ENCODE peak calls at places on chromosomes 11 and 22, in seven cellular contexts. Q, M, C, J, D, S and V are unnamed samples.

GRCh38 chr11:47861762-47862161 is 13.6 kb upstream of the NUP160 start:
- DNase-seq in Q (no peak), M (peak; percentile 65), C (no peak), J (no peak), D (no peak), S (no peak), V (no peak)

GRCh38 chr22:26828311-26828710 is 170.9 kb downstream of the MIAT start:
- DNase-seq in Q (no peak), M (no peak), C (no peak), J (no peak), D (no peak), S (peak; percentile 23), V (no peak)

GRCh38 chr11:78420796-78421209 is 3.2 kb upstream of the GAB2 start:
- DNase-seq in Q (peak; percentile 87), M (no peak), C (no peak), J (no peak), D (no peak), S (no peak), V (peak; percentile 49)

GRCh38 chr11:115504279-115505158 is at the start of gene CADM1:
- DNase-seq in Q (peak; percentile 93), M (peak; percentile 17), C (peak; percentile 38), J (peak; percentile 79), D (peak; percentile 98), S (peak; percentile 95), V (peak; percentile 95)

GRCh38 chr11:32006799-32007388 is 84.0 kb upstream of the RCN1 start:
- DNase-seq in Q (no peak), M (peak; percentile 49), C (no peak), J (no peak), D (peak; percentile 84), S (peak; percentile 19), V (no peak)

GRCh38 chr11:41306435-41306834 is 153.0 kb downstream of the LRRC4C start:
- DNase-seq in Q (no peak), M (no peak), C (no peak), J (no peak), D (no peak), S (no peak), V (no peak)

GRCh38 chr22:29315286-29316195 is at the start of gene RASL10A:
- DNase-seq in Q (peak; percentile 90), M (no peak), C (no peak), J (no peak), D (peak; percentile 64), S (no peak), V (no peak)

GRCh38 chr11:87007938-87008337 is 29.8 kb upstream of the TMEM135 start:
- DNase-seq in Q (peak; percentile 57), M (no peak), C (no peak), J (no peak), D (no peak), S (no peak), V (no peak)

GRCh38 chr22:22061085-22062077 is 78.8 kb upstream of the TOP3B start:
- DNase-seq in Q (peak; percentile 57), M (peak; percentile 47), C (no peak), J (no peak), D (no peak), S (no peak), V (no peak)

GRCh38 chr11:60700689-60701508 is 1.5 kb downstream of the MS4A8 start:
- DNase-seq in Q (no peak), M (peak; percentile 23), C (no peak), J (no peak), D (peak; percentile 88), S (peak; percentile 76), V (peak; percentile 37)

GRCh38 chr11:120714448-120714847 is 202.9 kb downstream of the GRIK4 start:
- DNase-seq in Q (no peak), M (no peak), C (no peak), J (no peak), D (no peak), S (no peak), V (no peak)

GRCh38 chr11:30422828-30423648 is 100.1 kb downstream of the ARL14EP start:
- DNase-seq in Q (no peak), M (no peak), C (no peak), J (no peak), D (peak; percentile 79), S (peak; percentile 25), V (no peak)

GRCh38 chr22:23850136-23850611 is 7.5 kb upstream of the SLC2A11 start:
- DNase-seq in Q (peak; percentile 80), M (no peak), C (no peak), J (no peak), D (no peak), S (peak; percentile 43), V (no peak)

GRCh38 chr11:16843307-16843706 is 104.9 kb downstream of the C11orf58 start:
- DNase-seq in Q (peak; percentile 35), M (peak; percentile 76), C (no peak), J (no peak), D (no peak), S (peak; percentile 75), V (no peak)

GRCh38 chr11:130213979-130214281 is 54.3 kb downstream of the ST14 start:
- DNase-seq in Q (no peak), M (no peak), C (no peak), J (no peak), D (no peak), S (no peak), V (peak; percentile 14)

GRCh38 chr11:62853279-62853965 is 14.0 kb upstream of the WDR74 start:
- DNase-seq in Q (no peak), M (peak; percentile 14), C (no peak), J (no peak), D (no peak), S (no peak), V (no peak)
- H3K27ac ChIP-seq in Q (peak overlapping the region; percentile 74), M (peak overlapping the region; percentile 92), C (no peak overlapping the region), J (no peak overlapping the region), D (peak overlapping the region; percentile 97), S (no peak overlapping the region), V (no peak overlapping the region)

DNA sequence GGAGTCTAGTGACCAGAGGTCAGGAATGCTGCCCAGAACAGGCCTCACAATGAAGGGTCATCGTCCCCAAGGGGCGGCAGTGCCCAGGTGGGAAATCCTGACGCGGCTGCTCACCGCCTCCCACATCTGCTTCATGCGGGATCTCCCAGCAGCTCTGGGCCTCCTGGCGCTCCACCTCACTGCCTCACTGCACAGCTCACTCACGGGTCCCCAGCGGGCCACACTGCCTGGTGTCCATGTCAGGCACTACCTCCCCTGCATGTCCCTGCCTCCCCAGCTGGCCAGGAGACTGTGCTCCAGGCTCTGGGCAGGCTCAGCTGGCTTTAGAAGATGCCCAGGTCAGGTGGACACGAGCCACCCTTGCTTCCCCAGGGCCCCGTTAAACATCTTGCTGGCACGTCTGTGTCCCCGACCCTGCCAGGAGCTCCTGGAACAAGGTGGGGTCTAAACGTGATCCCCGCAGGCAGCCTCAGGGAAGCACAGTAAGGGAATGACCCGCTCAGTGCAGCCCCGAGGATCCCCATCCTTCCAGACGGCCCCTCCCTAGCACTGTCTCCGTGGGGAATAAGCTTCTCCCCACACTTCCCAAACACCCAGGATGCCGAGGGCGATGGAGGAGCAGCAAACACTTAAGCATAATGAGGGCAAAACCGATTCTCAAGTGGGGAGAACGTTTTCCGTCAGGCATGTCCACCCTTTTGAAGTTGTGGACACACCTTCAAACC is 93.2 kb downstream of the TRMU start:
- DNase-seq in Q (no peak), M (no peak), C (no peak), J (no peak), D (no peak), S (no peak), V (no peak)
- H3K4me1 ChIP-seq in Q (peaks cover 4% of the 10 kb centered on the region), M (peaks cover 5% of the 10 kb centered on the region), C (peaks cover 5% of the 10 kb centered on the region), J (peaks cover 12% of the 10 kb centered on the region), D (no peaks in the 10 kb centered on the region), S (peaks cover 2% of the 10 kb centered on the region), V (peaks cover 5% of the 10 kb centered on the region)

GRCh38 chr22:42649261-42650056 is at the start of gene CYB5R3:
- DNase-seq in Q (peak; percentile 100), M (peak; percentile 74), C (peak; percentile 36), J (peak; percentile 75), D (peak; percentile 93), S (peak; percentile 75), V (peak; percentile 84)
- H3K27ac ChIP-seq in Q (peak within 1 kb of the TSS; percentile 88), M (peak within 1 kb of the TSS; percentile 83), C (peak within 1 kb of the TSS; percentile 99), J (peak within 1 kb of the TSS; percentile 88), D (peak within 1 kb of the TSS; percentile 94), S (peak within 1 kb of the TSS; percentile 92), V (peak within 1 kb of the TSS; percentile 96)

GRCh38 chr11:59186130-59186594 is 14.2 kb downstream of the DTX4 start:
- DNase-seq in Q (peak; percentile 67), M (peak; percentile 66), C (no peak), J (peak; percentile 41), D (peak; percentile 72), S (peak; percentile 95), V (peak; percentile 81)
- H3K4me1 ChIP-seq in Q (no peaks in the 10 kb centered on the region), M (peaks cover 6% of the 10 kb centered on the region), C (peaks cover 53% of the 10 kb centered on the region), J (no peaks in the 10 kb centered on the region), D (no peaks in the 10 kb centered on the region), S (peaks cover 14% of the 10 kb centered on the region), V (peaks cover 4% of the 10 kb centered on the region)

DNA sequence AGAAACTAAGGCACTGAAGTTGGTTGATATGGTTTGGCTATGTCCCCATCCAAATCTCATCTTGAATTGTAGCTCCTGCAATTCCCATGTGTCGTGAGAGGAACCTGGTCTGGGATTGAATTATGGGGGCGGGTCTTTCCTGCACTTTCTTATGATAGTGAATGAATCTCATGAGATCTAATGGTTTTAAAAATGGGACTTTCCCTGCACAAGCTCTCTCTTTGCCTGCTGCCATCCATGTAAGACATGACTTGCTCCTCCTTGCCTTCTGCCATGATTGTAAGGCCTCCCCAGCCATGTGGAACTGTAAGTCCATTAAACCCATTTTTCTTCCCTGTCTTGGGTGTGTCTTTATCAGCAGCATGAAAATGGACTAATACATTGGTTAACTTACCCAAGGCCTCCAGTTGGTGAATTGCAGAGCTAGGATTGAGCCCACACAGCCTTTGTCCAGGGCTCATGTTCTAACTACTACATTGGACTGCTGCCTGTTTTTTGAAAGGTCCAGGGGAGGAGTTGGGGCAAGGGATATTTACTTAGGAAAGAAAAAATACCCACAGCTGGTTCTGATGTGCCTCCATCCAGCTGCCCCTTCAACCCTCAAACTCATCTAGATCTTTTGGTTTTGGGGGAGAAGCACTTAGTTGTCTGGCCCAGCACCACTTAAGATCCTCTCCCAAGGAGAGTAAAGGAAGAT is 107.8 kb upstream of the NAV2 start:
- DNase-seq in Q (no peak), M (no peak), C (no peak), J (no peak), D (no peak), S (no peak), V (no peak)
- H3K27ac ChIP-seq in Q (no peak overlapping the region), M (no peak overlapping the region), C (no peak overlapping the region), J (no peak overlapping the region), D (no peak overlapping the region), S (no peak overlapping the region), V (no peak overlapping the region)